ENCODE peak calls at places on chromosomes 3 and 15, in seven cellular contexts. T, Y, I, X, U, D and F are unnamed samples.

GRCh38 chr15:25931846-25932245 is 68.7 kb upstream of the ATP10A start:
- DNase-seq in D (no peak), U (no peak), T (no peak), X (no peak), I (no peak), Y (no peak), F (no peak)

GRCh38 chr15:69793783-69794451 is 303.8 kb downstream of the TLE3 start:
- DNase-seq in Y (peak; percentile 49), D (no peak), I (no peak), T (no peak), X (no peak), U (no peak), F (no peak)

GRCh38 chr3:15064299-15064834 is 748 bp downstream of the MRPS25 start:
- DNase-seq in D (no peak), U (no peak), X (no peak), I (no peak), T (peak; percentile 10), Y (no peak), F (no peak)

GRCh38 chr15:53625260-53625659 is 134.2 kb downstream of the WDR72 start:
- DNase-seq in U (no peak), T (no peak), X (no peak), D (no peak), Y (no peak), I (no peak), F (no peak)

GRCh38 chr3:188578579-188579363 is 424.8 kb downstream of the LPP start:
- DNase-seq in D (peak; percentile 23), X (no peak), I (no peak), U (no peak), Y (no peak), T (no peak), F (no peak)

GRCh38 chr3:135176881-135177280 is 381.8 kb downstream of the EPHB1 start:
- DNase-seq in U (no peak), T (no peak), I (no peak), X (no peak), D (no peak), Y (no peak), F (no peak)

GRCh38 chr15:82530606-82531379 is 9.5 kb downstream of the RPS17 start:
- DNase-seq in Y (peak; percentile 89), T (peak; percentile 73), D (no peak), X (peak; percentile 78), U (no peak), I (peak; percentile 49), F (no peak)

GRCh38 chr3:188305220-188305619 is 151.3 kb downstream of the LPP start:
- DNase-seq in I (no peak), Y (no peak), U (no peak), D (no peak), X (no peak), T (no peak), F (no peak)

GRCh38 chr3:4472312-4472711 is 5.2 kb upstream of the SUMF1 start:
- DNase-seq in Y (no peak), D (no peak), U (no peak), I (no peak), T (no peak), X (no peak), F (no peak)

GRCh38 chr3:28467414-28467813 is 118.8 kb upstream of the AZI2 start:
- DNase-seq in D (no peak), Y (no peak), U (no peak), T (no peak), X (no peak), I (no peak), F (no peak)

GRCh38 chr15:93041159-93041547 is 47.9 kb downstream of the RGMA start:
- DNase-seq in Y (no peak), T (no peak), I (no peak), D (no peak), U (no peak), X (no peak), F (no peak)

GRCh38 chr15:59060348-59060747 is 44.6 kb upstream of the CCNB2 start:
- DNase-seq in X (no peak), Y (no peak), T (no peak), U (no peak), I (no peak), D (no peak), F (no peak)

GRCh38 chr3:88038561-88038960 is 20.2 kb downstream of the CGGBP1 start:
- DNase-seq in U (no peak), X (no peak), Y (no peak), T (no peak), D (no peak), I (no peak), F (no peak)

GRCh38 chr3:161163297-161163696 is 57.8 kb upstream of the NMD3 start:
- DNase-seq in I (no peak), X (no peak), T (no peak), Y (no peak), D (no peak), U (no peak), F (no peak)

GRCh38 chr3:149620291-149621020 is 37.4 kb downstream of the WWTR1 start:
- DNase-seq in Y (no peak), I (no peak), T (no peak), D (no peak), U (no peak), X (no peak), F (no peak)

GRCh38 chr3:45187597-45188210 is 38.4 kb downstream of the TMEM158 start:
- DNase-seq in U (no peak), D (no peak), X (no peak), Y (no peak), I (no peak), T (no peak), F (no peak)